ENCODE peak calls at places on chromosomes 6 and 20, in four cellular contexts. U is fibroblast of lung, B is NCI-H1105, E is G401. D is an unnamed sample.

GRCh38 chr6:149086363-149086762 is 231.1 kb upstream of the TAB2 start:
- DNase-seq in B (no peak), U (no peak), E (no peak), D (no peak)

GRCh38 chr20:46157076-46157592 is 39.0 kb downstream of the CD40 start:
- DNase-seq in B (no peak), E (no peak), U (no peak), D (no peak)

GRCh38 chr20:53866787-53867740 is 203.3 kb downstream of the BCAS1 start:
- DNase-seq in E (no peak), B (no peak), U (no peak), D (peak; percentile 48)

GRCh38 chr6:24543683-24544082 is 48.9 kb downstream of the ALDH5A1 start:
- DNase-seq in B (no peak), U (no peak), E (no peak), D (no peak)

GRCh38 chr6:137743493-137743892 is 123.6 kb upstream of the TNFAIP3 start:
- DNase-seq in B (no peak), U (no peak), E (no peak), D (no peak)

GRCh38 chr6:7785243-7785941 is 59.5 kb downstream of the BMP6 start:
- DNase-seq in U (peak; percentile 50), E (no peak), B (no peak), D (no peak)

GRCh38 chr6:20061952-20062351 is 150.3 kb downstream of the MBOAT1 start:
- DNase-seq in U (no peak), B (no peak), E (no peak), D (no peak)

GRCh38 chr6:144467921-144468320 is 182.8 kb downstream of the UTRN start:
- DNase-seq in U (no peak), E (no peak), B (no peak), D (no peak)

GRCh38 chr6:124056884-124057283 is 253.2 kb downstream of the NKAIN2 start:
- DNase-seq in B (peak; percentile 92), U (no peak), E (peak; percentile 27), D (no peak)

GRCh38 chr20:39643292-39643691 is 681.1 kb downstream of the DHX35 start:
- DNase-seq in E (no peak), B (no peak), U (no peak), D (no peak)

GRCh38 chr6:96532399-96532798 is 10.8 kb downstream of the UFL1 start:
- DNase-seq in U (no peak), B (no peak), E (no peak), D (no peak)

GRCh38 chr20:47126374-47126705 is 230.2 kb downstream of the ZMYND8 start:
- DNase-seq in U (no peak), E (no peak), B (no peak), D (no peak)

GRCh38 chr6:15588966-15589634 is 73.7 kb downstream of the DTNBP1 start:
- DNase-seq in U (peak; percentile 68), B (no peak), E (no peak), D (no peak)

GRCh38 chr20:46674253-46675083 is 14.8 kb downstream of the TP53RK start:
- DNase-seq in B (no peak), E (no peak), U (no peak), D (no peak)

GRCh38 chr20:20327756-20328155 is 40.1 kb upstream of the INSM1 start:
- DNase-seq in E (no peak), B (no peak), U (no peak), D (no peak)

GRCh38 chr6:22558288-22558882 is 11.0 kb upstream of the HDGFL1 start:
- DNase-seq in U (no peak), B (no peak), E (no peak), D (no peak)

GRCh38 chr6:56860466-56860865 is 94.4 kb upstream of the BEND6 start:
- DNase-seq in U (peak; percentile 65), B (no peak), E (no peak), D (no peak)

GRCh38 chr6:136184738-136185137 is 65.4 kb downstream of the MTFR2 start:
- DNase-seq in B (no peak), U (no peak), E (no peak), D (no peak)